ENCODE peak calls at places on chromosomes 11 and 22, in nine cellular contexts. E is A549, P is IMR-90, G is transverse colon, M is breast epithelium, Q is suprapubic skin, L is body of pancreas, O is Peyer's patch, C is NB4. D is an unnamed sample.

GRCh38 chr11:13091373-13091772 is 82.3 kb downstream of the RASSF10 start:
- DNase-seq in E (no peak), P (no peak), G (no peak), M (no peak), Q (no peak), L (no peak), O (no peak), C (no peak), D (no peak)

GRCh38 chr22:48706934-48707748 is 1120.5 kb downstream of the BRD1 start:
- DNase-seq in E (no peak), P (no peak), G (no peak), M (no peak), Q (no peak), L (no peak), O (no peak), C (no peak), D (no peak)

GRCh38 chr11:117058761-117059233 is 39.4 kb downstream of the SIK3 start:
- DNase-seq in E (no peak), P (peak), G (no peak), M (no peak), Q (no peak), L (no peak), O (no peak), C (no peak), D (no peak)

GRCh38 chr11:86978247-86978646 is 23.1 kb upstream of the FZD4 start:
- DNase-seq in E (no peak), P (no peak), G (no peak), M (no peak), Q (no peak), L (no peak), O (no peak), C (peak), D (peak)

GRCh38 chr11:94511932-94512781 is at the start of gene C11orf97:
- DNase-seq in E (peak), P (peak), G (peak), M (no peak), Q (no peak), L (peak), O (peak), C (peak), D (peak)

GRCh38 chr22:22618923-22619322 is 25.5 kb upstream of the GGTLC2 start:
- DNase-seq in E (no peak), P (no peak), G (no peak), M (no peak), Q (no peak), L (no peak), O (no peak), C (no peak), D (no peak)

GRCh38 chr11:93303689-93304088 is 26.9 kb upstream of the DEUP1 start:
- DNase-seq in E (no peak), P (no peak), G (no peak), M (no peak), Q (no peak), L (no peak), O (no peak), C (no peak), D (no peak)

GRCh38 chr11:70415642-70416395 is 17.5 kb downstream of the CTTN start:
- DNase-seq in E (no peak), P (peak), G (no peak), M (no peak), Q (no peak), L (no peak), O (no peak), C (peak), D (no peak)

GRCh38 chr11:110160016-110160415 is 66.8 kb downstream of the ZC3H12C start:
- DNase-seq in E (no peak), P (peak), G (no peak), M (no peak), Q (no peak), L (no peak), O (no peak), C (no peak), D (no peak)

GRCh38 chr11:130785376-130786110 is 130.7 kb downstream of the SNX19 start:
- DNase-seq in E (no peak), P (peak), G (no peak), M (no peak), Q (no peak), L (no peak), O (no peak), C (peak), D (no peak)

GRCh38 chr11:76513654-76514034 is 68.8 kb downstream of the EMSY start:
- DNase-seq in E (no peak), P (no peak), G (no peak), M (no peak), Q (no peak), L (no peak), O (no peak), C (no peak), D (no peak)

GRCh38 chr11:9852465-9852864 is 188.6 kb downstream of the SWAP70 start:
- DNase-seq in E (no peak), P (no peak), G (no peak), M (no peak), Q (no peak), L (no peak), O (no peak), C (no peak), D (no peak)

GRCh38 chr22:17884084-17884483 is 109.8 kb upstream of the BID start:
- DNase-seq in E (no peak), P (no peak), G (no peak), M (peak), Q (no peak), L (no peak), O (no peak), C (no peak), D (no peak)

GRCh38 chr11:96070453-96070852 is 146.5 kb upstream of the MTMR2 start:
- DNase-seq in E (no peak), P (no peak), G (no peak), M (no peak), Q (no peak), L (no peak), O (no peak), C (no peak), D (no peak)

GRCh38 chr11:121671276-121672168 is 218.8 kb upstream of the SORL1-AS1 start:
- DNase-seq in E (no peak), P (peak), G (no peak), M (no peak), Q (no peak), L (no peak), O (no peak), C (no peak), D (no peak)

GRCh38 chr11:2789791-2790580 is 90.2 kb upstream of the KCNQ1OT1 start:
- DNase-seq in E (no peak), P (no peak), G (peak), M (peak), Q (peak), L (no peak), O (peak), C (no peak), D (peak)

GRCh38 chr11:22426915-22427314 is 88.7 kb downstream of the SLC17A6 start:
- DNase-seq in E (no peak), P (peak), G (no peak), M (no peak), Q (no peak), L (no peak), O (no peak), C (no peak), D (no peak)

GRCh38 chr11:132943737-132944556 is 588.4 kb downstream of the OPCML start:
- DNase-seq in E (no peak), P (no peak), G (no peak), M (no peak), Q (no peak), L (no peak), O (no peak), C (no peak), D (no peak)

GRCh38 chr11:127528297-127528696 is 527.7 kb upstream of the KIRREL3 start:
- DNase-seq in E (no peak), P (no peak), G (no peak), M (no peak), Q (no peak), L (no peak), O (no peak), C (no peak), D (no peak)

GRCh38 chr11:29300441-29300840 is 716.4 kb downstream of the KCNA4 start:
- DNase-seq in E (no peak), P (peak), G (no peak), M (no peak), Q (no peak), L (no peak), O (no peak), C (no peak), D (no peak)

GRCh38 chr22:38228873-38229740 is 27.3 kb downstream of the MAFF start:
- DNase-seq in E (peak), P (peak), G (peak), M (peak), Q (no peak), L (no peak), O (peak), C (no peak), D (no peak)

GRCh38 chr11:8794126-8794525 is 111.5 kb downstream of the RPL27A start:
- DNase-seq in E (no peak), P (no peak), G (no peak), M (no peak), Q (peak), L (no peak), O (no peak), C (no peak), D (no peak)

GRCh38 chr22:44037519-44038370 is 13.6 kb downstream of the PARVB start:
- DNase-seq in E (peak), P (peak), G (peak), M (no peak), Q (no peak), L (no peak), O (no peak), C (no peak), D (peak)

GRCh38 chr22:24433001-24433867 is 5.8 kb downstream of the ADORA2A start:
- DNase-seq in E (no peak), P (no peak), G (no peak), M (no peak), Q (no peak), L (no peak), O (peak), C (no peak), D (peak)

GRCh38 chr22:24435323-24435645 is 7.9 kb downstream of the ADORA2A start:
- DNase-seq in E (no peak), P (no peak), G (no peak), M (no peak), Q (no peak), L (no peak), O (no peak), C (no peak), D (no peak)

GRCh38 chr22:24435861-24436351 is 8.5 kb downstream of the ADORA2A start:
- DNase-seq in E (no peak), P (peak), G (no peak), M (no peak), Q (no peak), L (no peak), O (peak), C (no peak), D (peak)

GRCh38 chr22:24433868-24434471 is 6.6 kb downstream of the ADORA2A start:
- DNase-seq in E (no peak), P (peak), G (peak), M (no peak), Q (no peak), L (no peak), O (peak), C (peak), D (no peak)

DNA sequence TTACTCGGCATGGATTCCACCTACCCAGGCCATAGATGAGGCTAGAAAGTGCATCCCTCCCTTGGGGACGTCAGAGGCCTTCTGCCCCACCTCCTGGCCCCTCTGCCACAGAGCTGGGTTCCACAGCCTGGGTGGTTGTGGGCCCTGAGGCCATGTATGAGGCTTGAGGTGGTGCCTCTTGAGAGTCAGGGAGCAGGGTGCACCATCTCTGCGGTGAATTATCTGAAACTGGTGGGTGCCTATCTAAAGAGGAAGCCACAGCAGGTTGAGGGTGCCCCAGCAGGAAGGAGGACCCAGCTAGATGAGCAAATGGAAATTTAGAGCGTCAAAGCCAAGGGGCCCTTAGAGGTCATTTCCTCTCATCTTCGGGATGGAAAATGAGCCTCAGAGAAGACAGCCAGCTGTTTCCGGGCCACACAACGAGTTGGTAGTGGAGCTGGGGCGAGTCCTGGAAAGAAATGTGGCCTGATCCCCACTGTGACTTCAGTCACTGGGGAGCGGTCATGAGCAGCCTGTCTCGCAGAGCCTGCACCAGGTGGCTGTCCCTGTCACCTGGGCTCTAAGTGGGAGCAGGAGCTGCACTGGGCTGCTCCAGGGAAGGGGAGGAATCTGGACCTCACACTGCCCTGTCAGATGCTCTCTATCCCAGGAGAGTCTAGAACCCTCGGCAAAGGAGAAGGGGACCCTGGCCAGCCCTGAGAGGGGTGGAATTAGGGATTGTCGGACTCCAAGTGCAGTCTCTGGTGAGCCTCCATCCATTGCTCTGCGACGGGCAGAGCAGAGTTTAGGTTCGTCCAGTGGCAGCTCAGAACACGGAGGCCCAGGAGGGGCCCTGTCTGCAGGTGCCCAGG is 7.3 kb downstream of the ADORA2A start:
- DNase-seq in E (no peak), P (no peak), G (peak), M (no peak), Q (no peak), L (no peak), O (peak), C (peak), D (no peak)
- TF ChIP-seq POLR2A in E (no peak), P (no peak), G (no peak), M (no peak), Q (no peak), L (no peak), O (no peak), C (no peak), D (no peak)

GRCh38 chr22:30326704-30327362 is at the start of gene TBC1D10A:
- DNase-seq in E (peak), P (peak), G (peak), M (peak), Q (peak), L (peak), O (peak), C (peak), D (peak)
- TF ChIP-seq POLR2A in E (peak), P (peak), G (peak), M (peak), Q (no peak), L (peak), O (peak), C (peak), D (peak)

DNA sequence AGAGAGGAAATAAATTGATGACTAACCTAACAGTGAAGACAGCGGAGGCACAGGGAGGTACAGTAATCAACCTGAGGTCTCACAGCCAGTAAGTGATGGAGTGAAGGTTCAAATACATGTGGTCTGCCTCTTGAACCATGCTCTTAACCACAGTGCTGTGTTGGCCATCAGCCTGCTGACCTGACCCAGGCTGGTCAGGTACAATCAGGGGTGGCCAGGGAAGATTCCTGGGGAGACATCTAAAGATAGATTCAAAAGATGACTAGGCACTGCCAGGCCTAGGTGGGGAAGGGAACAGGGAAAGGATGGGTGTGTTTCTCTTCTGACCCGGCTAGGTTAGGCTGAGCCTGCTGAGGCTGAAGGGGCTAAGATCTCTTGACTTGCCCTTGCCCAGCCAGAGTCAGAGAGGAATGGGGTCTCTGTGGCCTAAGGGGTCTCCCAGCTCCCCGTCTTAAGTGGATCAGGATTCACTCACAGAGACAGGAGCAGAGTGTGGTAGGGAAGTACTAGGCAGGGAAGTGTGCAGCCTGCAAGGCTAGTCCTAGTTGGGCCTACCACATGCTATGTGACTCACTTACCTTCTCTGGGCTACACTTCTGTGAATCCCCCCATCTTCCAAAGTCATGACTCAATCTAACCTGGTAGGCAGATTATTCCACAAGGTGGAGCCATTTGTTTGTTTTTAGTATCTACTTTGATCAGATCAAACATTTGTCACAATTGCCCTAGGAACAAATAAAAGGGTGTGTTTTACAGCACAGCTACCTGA is 10.4 kb upstream of the SREBF2 start:
- DNase-seq in E (peak), P (peak), G (no peak), M (no peak), Q (no peak), L (no peak), O (no peak), C (peak), D (no peak)
- TF ChIP-seq POLR2A in E (no peak), P (no peak), G (no peak), M (no peak), Q (no peak), L (no peak), O (no peak), C (no peak), D (no peak)

DNA sequence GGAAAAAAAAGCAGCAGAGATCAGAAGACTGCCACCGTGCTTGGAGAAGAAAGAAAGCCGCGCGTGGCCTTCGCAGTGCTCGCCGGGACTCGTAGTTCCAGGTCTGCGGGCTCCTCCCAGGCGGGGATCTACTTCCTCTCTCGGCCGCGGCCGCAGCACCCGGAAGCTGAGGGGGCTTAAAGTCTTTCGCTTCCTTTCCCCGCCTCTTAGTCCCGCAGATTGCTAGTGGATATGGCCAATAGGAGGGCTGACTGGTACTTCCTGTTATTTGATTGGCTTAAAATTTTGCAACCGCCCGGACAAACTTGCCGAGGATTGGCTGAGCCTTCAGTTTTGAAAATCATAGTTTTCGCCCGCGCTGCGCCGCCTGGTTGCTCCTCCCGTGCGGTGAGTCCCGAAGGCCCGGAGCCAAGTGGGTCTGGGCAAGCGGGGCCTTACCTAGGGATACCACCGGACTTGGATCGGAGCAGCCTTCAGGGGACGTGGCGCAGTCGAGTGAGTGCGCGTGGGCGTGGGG is at the start of gene INCENP:
- DNase-seq in E (peak), P (peak), G (peak), M (peak), Q (peak), L (peak), O (peak), C (peak), D (peak)
- TF ChIP-seq POLR2A in E (no peak), P (peak), G (peak), M (no peak), Q (no peak), L (peak), O (no peak), C (peak), D (peak)

DNA sequence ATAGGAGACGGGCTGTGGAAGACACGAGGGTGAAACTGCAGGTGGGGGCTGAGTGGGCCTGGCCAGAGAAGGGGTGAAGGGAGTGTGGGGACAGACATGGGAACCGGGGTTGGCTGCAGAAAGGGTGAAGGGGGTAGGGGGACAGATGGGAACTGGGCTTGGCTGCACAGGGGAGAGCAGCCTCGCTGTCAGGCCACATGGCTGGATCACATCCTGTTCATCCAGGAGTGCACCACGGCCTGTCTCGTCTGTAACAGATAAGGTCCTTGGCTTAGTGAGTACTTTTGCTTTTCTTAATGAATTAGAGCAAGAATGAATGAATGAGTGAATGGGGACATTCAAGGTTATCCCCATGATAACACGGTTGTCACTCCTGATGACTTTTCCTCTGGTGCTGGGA is 13.5 kb downstream of the FBLN1 start:
- DNase-seq in E (no peak), P (no peak), G (no peak), M (no peak), Q (no peak), L (no peak), O (no peak), C (no peak), D (no peak)
- TF ChIP-seq POLR2A in E (no peak), P (no peak), G (no peak), M (no peak), Q (no peak), L (no peak), O (no peak), C (no peak), D (no peak)

DNA sequence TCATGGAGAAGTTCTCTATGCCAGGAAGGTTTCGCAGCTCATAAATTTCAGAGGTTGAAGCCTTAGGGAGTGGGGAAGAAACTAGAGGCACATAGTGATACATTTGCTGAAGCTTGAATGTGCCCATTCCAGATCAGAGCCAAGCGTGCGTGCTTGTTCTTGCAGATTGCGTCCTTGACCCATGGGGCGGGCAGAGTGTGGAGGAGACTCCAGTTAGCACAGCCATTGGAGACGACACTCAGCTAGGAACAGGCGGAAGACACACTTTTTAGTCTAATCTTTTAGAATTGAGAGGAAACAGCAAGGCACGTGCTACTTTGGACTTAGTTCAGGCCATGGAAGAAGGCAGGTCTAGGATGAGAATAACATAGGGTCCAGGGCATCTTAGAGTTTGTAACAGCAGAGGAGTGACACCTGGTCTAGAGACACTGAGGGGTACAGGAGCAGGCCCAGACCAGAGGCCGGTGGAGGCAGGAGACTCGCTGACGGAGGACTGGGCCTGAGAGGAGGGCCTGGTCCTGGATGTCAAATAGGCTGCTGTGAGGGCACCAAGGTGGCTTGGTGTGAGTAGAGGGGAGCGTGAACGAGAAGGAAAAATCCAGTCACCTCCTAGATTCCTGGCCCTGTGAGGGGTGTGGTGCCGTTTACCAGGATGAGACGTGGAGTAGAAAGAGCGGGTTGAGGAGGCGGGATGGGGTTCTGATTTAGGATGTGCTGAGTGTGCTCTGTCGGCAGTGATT is 154.6 kb downstream of the TBC1D22A start:
- DNase-seq in E (no peak), P (no peak), G (no peak), M (no peak), Q (peak), L (no peak), O (no peak), C (no peak), D (no peak)
- TF ChIP-seq POLR2A in E (no peak), P (no peak), G (no peak), M (no peak), Q (no peak), L (no peak), O (no peak), C (no peak), D (no peak)

D was measured in gastrocnemius medialis.